ENCODE peak calls at places on chromosomes 1 and 21, in four cellular contexts. M is midbrain, Z is right atrium auricular region, U is amniotic stem cell. F is an unnamed sample.

GRCh38 chr1:54744696-54745095 is 19.6 kb downstream of the PARS2 start:
- DNase-seq in M (no peak), Z (no peak), U (no peak), F (no peak)

GRCh38 chr21:41369105-41369914 is 7.5 kb downstream of the MX2 start:
- DNase-seq in U (no peak), Z (no peak), M (no peak), F (no peak)

GRCh38 chr1:156673387-156674121 is 3.7 kb downstream of the NES start:
- DNase-seq in U (no peak), M (peak; percentile 34), Z (no peak), F (no peak)

GRCh38 chr1:82697965-82698364 is 897.2 kb downstream of the ADGRL2 start:
- DNase-seq in U (no peak), M (no peak), Z (no peak), F (no peak)

GRCh38 chr1:204080163-204080903 is 7.4 kb downstream of the SOX13 start:
- DNase-seq in M (peak; percentile 47), Z (no peak), U (peak; percentile 39), F (no peak)

GRCh38 chr1:3234281-3234680 is 165.3 kb downstream of the PRDM16 start:
- DNase-seq in Z (no peak), M (no peak), U (no peak), F (no peak)

GRCh38 chr1:83520797-83521196 is 478.1 kb downstream of the TTLL7 start:
- DNase-seq in Z (no peak), M (no peak), U (no peak), F (no peak)

GRCh38 chr1:19640363-19641316 is 3.5 kb upstream of the NBL1 start:
- DNase-seq in U (no peak), Z (no peak), M (no peak), F (no peak)

GRCh38 chr1:80054129-80054528 is 1047.6 kb upstream of the ADGRL4 start:
- DNase-seq in Z (no peak), M (no peak), U (no peak), F (peak; percentile 8)

GRCh38 chr1:109923946-109924275 is 13.3 kb downstream of the CSF1 start:
- DNase-seq in M (no peak), Z (no peak), U (no peak), F (no peak)

GRCh38 chr1:52602328-52603300 is at the start of gene GPX7:
- DNase-seq in M (peak; percentile 56), U (no peak), Z (no peak), F (no peak)

GRCh38 chr1:22641906-22642636 is 1.4 kb upstream of the C1QC start:
- DNase-seq in Z (peak; percentile 76), M (peak; percentile 65), U (peak; percentile 44), F (no peak)

GRCh38 chr1:56435434-56436337 is 143.7 kb downstream of the PLPP3 start:
- DNase-seq in Z (no peak), U (no peak), M (peak; percentile 91), F (no peak)

GRCh38 chr21:32463889-32464300 is 51.4 kb downstream of the EVA1C start:
- DNase-seq in U (peak; percentile 63), Z (peak; percentile 63), M (no peak), F (no peak)

GRCh38 chr1:159091547-159092397 is 15.2 kb upstream of the AIM2 start:
- DNase-seq in M (no peak), U (peak; percentile 21), Z (no peak), F (peak; percentile 18)

GRCh38 chr1:30469426-30469825 is 254.0 kb downstream of the MATN1 start:
- DNase-seq in Z (no peak), U (no peak), M (no peak), F (no peak)

GRCh38 chr1:201838381-201838780 is 9.4 kb downstream of the IPO9 start:
- DNase-seq in U (no peak), Z (no peak), M (no peak), F (no peak)

GRCh38 chr1:222892137-222892763 is 77.4 kb downstream of the DISP1 start:
- DNase-seq in Z (no peak), M (no peak), U (no peak), F (no peak)

GRCh38 chr1:221766210-221766609 is 24.3 kb upstream of the DUSP10 start:
- DNase-seq in Z (no peak), U (no peak), M (no peak), F (peak; percentile 81)

GRCh38 chr1:162649606-162650005 is 17.3 kb downstream of the DDR2 start:
- DNase-seq in M (no peak), Z (no peak), U (no peak), F (no peak)

GRCh38 chr1:43274125-43274803 is 4.5 kb downstream of the TMEM125 start:
- DNase-seq in Z (no peak), U (no peak), M (no peak), F (no peak)

GRCh38 chr1:226604846-226605572 is 56.4 kb downstream of the STUM start:
- DNase-seq in U (no peak), Z (no peak), M (no peak), F (no peak)

GRCh38 chr1:206502403-206502802 is 4.9 kb upstream of the RASSF5 start:
- DNase-seq in Z (no peak), U (no peak), M (no peak), F (no peak)

GRCh38 chr1:26666855-26667254 is 29.0 kb upstream of the ARID1A start:
- DNase-seq in U (no peak), Z (no peak), M (no peak), F (no peak)

GRCh38 chr1:155001438-155001687 is 1.2 kb upstream of the ZBTB7B start:
- DNase-seq in M (no peak), Z (no peak), U (no peak), F (no peak)

GRCh38 chr1:165894591-165894990 is 67.2 kb downstream of the UCK2 start:
- DNase-seq in M (no peak), Z (no peak), U (no peak), F (no peak)

GRCh38 chr1:202163281-202164270 is 3.2 kb upstream of the PTPN7 start:
- DNase-seq in U (no peak), M (no peak), Z (no peak), F (no peak)

GRCh38 chr1:241457421-241457820 is 62.1 kb downstream of the FH start:
- DNase-seq in Z (no peak), U (no peak), M (no peak), F (no peak)

GRCh38 chr1:193260056-193260750 is 73.8 kb upstream of the B3GALT2 start:
- DNase-seq in Z (no peak), U (no peak), M (no peak), F (no peak)

GRCh38 chr1:204989266-204990058 is 53.5 kb upstream of the CNTN2 start:
- DNase-seq in Z (no peak), M (peak; percentile 91), U (peak; percentile 44), F (peak; percentile 34)

GRCh38 chr1:17212009-17212408 is 7.1 kb downstream of the PADI1 start:
- DNase-seq in Z (no peak), M (no peak), U (no peak), F (no peak)

GRCh38 chr1:22290157-22290556 is 147.3 kb upstream of the WNT4 start:
- DNase-seq in U (no peak), M (no peak), Z (no peak), F (no peak)

GRCh38 chr1:44288883-44289282 is 66.2 kb downstream of the ERI3 start:
- DNase-seq in U (no peak), Z (no peak), M (no peak), F (no peak)

GRCh38 chr1:156126043-156126700 is 11.7 kb downstream of the LMNA start:
- DNase-seq in Z (peak; percentile 98), U (peak; percentile 83), M (no peak), F (peak; percentile 93)